ENCODE peak calls at places on chromosome 19, in seven cellular contexts. W is brain microvascular endothelial cell, C is RWPE2, U is fibroblast of the aortic adventitia, L is fibroblast of mammary gland, K is omental fat pad, A is mucosa of descending colon. R is an unnamed sample.

GRCh38 chr19:52464798-52465470 is 11.6 kb downstream of the ZNF578 start:
- DNase-seq in W (no peak), C (no peak), U (no peak), L (no peak), K (no peak), A (no peak), R (no peak)

GRCh38 chr19:1975081-1975480 is 34.1 kb downstream of the CSNK1G2 start:
- DNase-seq in W (no peak), C (no peak), U (peak), L (peak), K (no peak), A (no peak), R (no peak)

GRCh38 chr19:31348416-31349159 is 648 bp downstream of the TSHZ3 start:
- DNase-seq in W (no peak), C (no peak), U (peak), L (no peak), K (no peak), A (no peak), R (no peak)

GRCh38 chr19:47232422-47233211 is 1.6 kb upstream of the BBC3 start:
- DNase-seq in W (peak), C (no peak), U (peak), L (peak), K (no peak), A (peak), R (no peak)

GRCh38 chr19:43818500-43818899 is 8.6 kb upstream of the ZNF283 start:
- DNase-seq in W (no peak), C (no peak), U (no peak), L (no peak), K (no peak), A (no peak), R (no peak)

GRCh38 chr19:48713041-48713863 is 6.3 kb downstream of the MAMSTR start:
- DNase-seq in W (peak), C (no peak), U (no peak), L (no peak), K (no peak), A (no peak), R (no peak)

GRCh38 chr19:7177926-7178325 is 108.4 kb downstream of the ZNF557 start:
- DNase-seq in W (no peak), C (no peak), U (peak), L (peak), K (no peak), A (no peak), R (no peak)

GRCh38 chr19:47081095-47081494 is 32.5 kb downstream of the ZC3H4 start:
- DNase-seq in W (no peak), C (no peak), U (no peak), L (no peak), K (no peak), A (no peak), R (no peak)

GRCh38 chr19:45900661-45901431 is 1.6 kb downstream of the MYPOP start:
- DNase-seq in W (no peak), C (no peak), U (no peak), L (no peak), K (no peak), A (no peak), R (no peak)

GRCh38 chr19:16249826-16250434 is 52.2 kb downstream of the AP1M1 start:
- DNase-seq in W (no peak), C (no peak), U (peak), L (peak), K (no peak), A (no peak), R (no peak)

GRCh38 chr19:24000656-24001055 is 86.0 kb downstream of the ZNF726 start:
- DNase-seq in W (no peak), C (no peak), U (no peak), L (no peak), K (no peak), A (no peak), R (no peak)

GRCh38 chr19:1400281-1401137 is 833 bp downstream of the GAMT start:
- DNase-seq in W (no peak), C (no peak), U (no peak), L (peak), K (no peak), A (no peak), R (no peak)

GRCh38 chr19:44718441-44719261 is 19.7 kb downstream of the CEACAM16 start:
- DNase-seq in W (no peak), C (no peak), U (peak), L (peak), K (peak), A (no peak), R (no peak)

GRCh38 chr19:15998166-15998565 is 49.4 kb downstream of the OR10H4 start:
- DNase-seq in W (no peak), C (no peak), U (no peak), L (no peak), K (no peak), A (no peak), R (no peak)

GRCh38 chr19:52270266-52270885 is 989 bp downstream of the ZNF766 start:
- DNase-seq in W (no peak), C (no peak), U (no peak), L (peak), K (no peak), A (no peak), R (peak)

GRCh38 chr19:44648536-44649370 is 5.0 kb downstream of the PVR start:
- DNase-seq in W (peak), C (no peak), U (peak), L (peak), K (no peak), A (no peak), R (no peak)

GRCh38 chr19:7603919-7604318 is 8.3 kb downstream of the CAMSAP3 start:
- DNase-seq in W (no peak), C (no peak), U (peak), L (no peak), K (no peak), A (no peak), R (no peak)

GRCh38 chr19:5046339-5047039 is 77.6 kb downstream of the KDM4B start:
- DNase-seq in W (peak), C (no peak), U (no peak), L (no peak), K (no peak), A (peak), R (no peak)

DNA sequence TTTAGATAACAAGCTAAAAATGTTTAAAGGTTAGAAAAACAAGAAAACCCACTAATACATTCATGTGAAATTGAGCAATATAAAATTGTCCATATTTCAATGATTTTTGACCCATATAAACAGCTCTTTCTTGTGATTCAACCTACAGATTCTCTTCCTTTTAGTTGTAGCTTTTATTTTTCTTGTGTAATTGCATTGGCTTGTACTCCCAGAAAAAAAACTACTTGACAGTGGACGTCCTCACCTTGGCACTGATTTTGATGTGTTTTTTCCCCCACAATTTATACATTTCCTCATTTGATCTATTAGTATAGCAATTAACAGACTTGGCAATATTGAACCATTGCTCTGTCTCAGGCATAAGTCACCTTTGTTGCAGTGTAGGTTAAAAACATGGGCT is 4.7 kb downstream of the CCDC194 start:
- DNase-seq in W (no peak), C (no peak), U (no peak), L (no peak), K (no peak), A (no peak), R (no peak)
- TF ChIP-seq CTCF in W (no peak), C (no peak), U (no peak), L (no peak), K (no peak), A (no peak), R (no peak)

GRCh38 chr19:38793671-38794070 is 4.7 kb downstream of the LGALS7B start:
- DNase-seq in W (no peak), C (no peak), U (no peak), L (no peak), K (no peak), A (no peak), R (no peak)

GRCh38 chr19:38796154-38796553 is 7.2 kb downstream of the LGALS7B start:
- DNase-seq in W (no peak), C (no peak), U (no peak), L (no peak), K (no peak), A (no peak), R (no peak)

GRCh38 chr19:38795549-38795948 is 6.5 kb downstream of the LGALS7B start:
- DNase-seq in W (no peak), C (no peak), U (no peak), L (no peak), K (no peak), A (no peak), R (no peak)

GRCh38 chr19:38793186-38793585 is 4.2 kb downstream of the LGALS7B start:
- DNase-seq in W (peak), C (no peak), U (peak), L (peak), K (no peak), A (no peak), R (no peak)

GRCh38 chr19:38792250-38793111 is 3.5 kb downstream of the LGALS7B start:
- DNase-seq in W (no peak), C (no peak), U (no peak), L (peak), K (no peak), A (peak), R (peak)
- TF ChIP-seq CTCF in W (peak), C (no peak), U (peak), L (peak), K (no peak), A (peak), R (peak)

GRCh38 chr19:50155520-50156109 is 7.5 kb downstream of the IZUMO2 start:
- DNase-seq in W (no peak), C (no peak), U (no peak), L (no peak), K (no peak), A (no peak), R (no peak)
- TF ChIP-seq CTCF in W (peak), C (no peak), U (no peak), L (no peak), K (no peak), A (no peak), R (no peak)

GRCh38 chr19:39409886-39410619 is 2.4 kb upstream of the PLEKHG2 start:
- DNase-seq in W (peak), C (no peak), U (peak), L (peak), K (no peak), A (peak), R (no peak)
- TF ChIP-seq CTCF in W (peak), C (no peak), U (peak), L (no peak), K (no peak), A (no peak), R (no peak)

GRCh38 chr19:30155529-30156200 is 213.6 kb downstream of the URI1 start:
- DNase-seq in W (no peak), C (no peak), U (no peak), L (no peak), K (no peak), A (no peak), R (no peak)

GRCh38 chr19:30153326-30154210 is 211.5 kb downstream of the URI1 start:
- DNase-seq in W (no peak), C (no peak), U (no peak), L (no peak), K (no peak), A (no peak), R (no peak)

GRCh38 chr19:30152510-30153291 is 210.7 kb downstream of the URI1 start:
- DNase-seq in W (no peak), C (no peak), U (no peak), L (no peak), K (no peak), A (no peak), R (no peak)

GRCh38 chr19:30156646-30157045 is 214.6 kb downstream of the URI1 start:
- DNase-seq in W (no peak), C (no peak), U (no peak), L (no peak), K (no peak), A (no peak), R (no peak)

DNA sequence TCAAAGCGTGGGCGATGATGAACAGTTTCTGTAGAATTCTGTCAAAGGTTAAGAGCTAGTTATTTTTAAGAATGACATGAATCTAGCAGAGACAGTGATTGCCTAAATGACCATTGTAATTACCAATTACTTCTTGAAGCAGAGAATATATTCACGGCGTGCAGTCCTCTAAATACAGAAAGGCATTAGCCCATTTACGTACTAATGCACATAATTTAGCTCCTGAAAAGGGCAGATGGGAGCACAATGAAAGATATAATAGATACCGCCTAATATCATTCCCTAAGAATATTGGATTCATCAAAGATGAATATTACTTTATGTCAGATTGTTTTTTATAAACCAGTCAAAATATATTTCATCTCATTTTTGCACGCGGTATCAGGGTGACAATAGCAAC is 212.4 kb downstream of the URI1 start:
- DNase-seq in W (no peak), C (no peak), U (no peak), L (no peak), K (no peak), A (no peak), R (no peak)
- TF ChIP-seq CTCF in W (no peak), C (no peak), U (no peak), L (no peak), K (no peak), A (no peak), R (no peak)

GRCh38 chr19:55340144-55340783 is 588 bp downstream of the KMT5C start:
- DNase-seq in W (no peak), C (no peak), U (no peak), L (no peak), K (no peak), A (peak), R (peak)

GRCh38 chr19:55342044-55342531 is 2.4 kb downstream of the KMT5C start:
- DNase-seq in W (no peak), C (no peak), U (no peak), L (no peak), K (no peak), A (peak), R (no peak)

GRCh38 chr19:55339225-55340143 is at the start of gene KMT5C:
- DNase-seq in W (peak), C (peak), U (peak), L (peak), K (peak), A (peak), R (peak)

GRCh38 chr19:55341191-55342043 is 1.7 kb downstream of the KMT5C start:
- DNase-seq in W (peak), C (peak), U (peak), L (peak), K (peak), A (peak), R (no peak)

GRCh38 chr19:55340784-55341147 is 1.1 kb downstream of the KMT5C start:
- DNase-seq in W (no peak), C (no peak), U (no peak), L (no peak), K (no peak), A (no peak), R (no peak)
- TF ChIP-seq CTCF in W (peak), C (peak), U (no peak), L (no peak), K (no peak), A (no peak), R (no peak)

GRCh38 chr19:18440421-18440877 is 2.5 kb upstream of the ISYNA1 start:
- DNase-seq in W (no peak), C (no peak), U (no peak), L (no peak), K (no peak), A (no peak), R (no peak)
- TF ChIP-seq CTCF in W (peak), C (peak), U (no peak), L (peak), K (no peak), A (no peak), R (no peak)